ENCODE peak calls at places on chromosomes 6 and 20, in ten cellular contexts. Z is CD4-positive, CD25-positive, alpha-beta regulatory T cell; R is Panc1; S is anterior cingulate cortex; U is foreskin keratinocyte; A is left cardiac atrium; D is heart right ventricle; O is left ventricle myocardium inferior; P is naive thymus-derived CD4-positive, alpha-beta T cell; C is NCI-H345. Q is an unnamed sample.
A peak's percentile ranks its signal among the peaks of the same experiment; 100 is the strongest.

GRCh38 chr6:164628302-164628931 is 681.0 kb downstream of the C6orf118 start:
- DNase-seq in Z (no peak), R (no peak), S (no peak), U (no peak), A (no peak), D (no peak), O (no peak), P (no peak), C (no peak), Q (no peak)

GRCh38 chr6:124203106-124203811 is 399.6 kb downstream of the NKAIN2 start:
- DNase-seq in Z (no peak), R (no peak), S (no peak), U (peak; percentile 80), A (no peak), D (no peak), O (no peak), P (no peak), C (no peak), Q (no peak)

GRCh38 chr6:85092224-85092623 is 327.8 kb upstream of the TBX18 start:
- DNase-seq in Z (no peak), R (no peak), S (no peak), U (no peak), A (no peak), D (no peak), O (no peak), P (no peak), C (no peak), Q (no peak)

GRCh38 chr6:110544472-110544871 is 68.1 kb upstream of the SLC22A16 start:
- DNase-seq in Z (no peak), R (no peak), S (no peak), U (no peak), A (no peak), D (no peak), O (no peak), P (no peak), C (no peak), Q (no peak)

GRCh38 chr6:79586548-79586947 is 44.6 kb upstream of the SH3BGRL2 start:
- DNase-seq in Z (no peak), R (no peak), S (no peak), U (peak; percentile 36), A (no peak), D (no peak), O (no peak), P (no peak), C (no peak), Q (no peak)

GRCh38 chr20:24470031-24470781 is 777 bp downstream of the SYNDIG1 start:
- DNase-seq in Z (no peak), R (no peak), S (peak; percentile 60), U (peak; percentile 38), A (no peak), D (peak; percentile 21), O (no peak), P (no peak), C (peak; percentile 66), Q (peak; percentile 43)

GRCh38 chr20:14384411-14384810 is 47.0 kb upstream of the FLRT3 start:
- DNase-seq in Z (no peak), R (no peak), S (no peak), U (no peak), A (no peak), D (no peak), O (no peak), P (no peak), C (no peak), Q (no peak)

GRCh38 chr6:22570185-22570551 is 802 bp downstream of the HDGFL1 start:
- DNase-seq in Z (no peak), R (no peak), S (no peak), U (no peak), A (no peak), D (no peak), O (no peak), P (no peak), C (no peak), Q (peak; percentile 23)

GRCh38 chr20:59331721-59332329 is 31.4 kb downstream of the EDN3 start:
- DNase-seq in Z (no peak), R (no peak), S (no peak), U (no peak), A (no peak), D (no peak), O (no peak), P (no peak), C (no peak), Q (no peak)

GRCh38 chr6:20427856-20428255 is 26.2 kb downstream of the E2F3 start:
- DNase-seq in Z (no peak), R (no peak), S (no peak), U (no peak), A (no peak), D (no peak), O (no peak), P (no peak), C (no peak), Q (no peak)

Q was measured in left ventricle myocardium superior.